ENCODE peak calls at places on chromosomes 4 and X, in four cellular contexts. I, D, G and B are unnamed samples.

GRCh38 chr4:140595065-140595464 is 26.3 kb upstream of the UCP1 start:
- DNase-seq in G (peak), D (no peak), I (no peak), B (no peak)

GRCh38 chrX:57977992-57978391 is 67.7 kb upstream of the ZXDA start:
- DNase-seq in G (peak), I (no peak), D (no peak), B (no peak)

GRCh38 chr4:17168571-17168970 is 270.1 kb upstream of the LDB2 start:
- DNase-seq in D (no peak), G (no peak), I (no peak), B (peak)

GRCh38 chr4:73222466-73223257 is 35.9 kb downstream of the ANKRD17 start:
- DNase-seq in D (peak), I (no peak), G (peak), B (peak)

GRCh38 chrX:56789518-56790070 is 60.6 kb downstream of the NBDY start:
- DNase-seq in I (no peak), G (no peak), D (no peak), B (no peak)

GRCh38 chr4:79526970-79527565 is 119.0 kb upstream of the GK2 start:
- DNase-seq in D (no peak), I (no peak), G (no peak), B (no peak)

GRCh38 chrX:130916636-130917422 is 13.8 kb upstream of the ENOX2 start:
- DNase-seq in D (no peak), G (peak), I (no peak), B (peak)

GRCh38 chr4:20043992-20044391 is 207.7 kb upstream of the SLIT2 start:
- DNase-seq in G (no peak), I (no peak), D (no peak), B (no peak)

GRCh38 chrX:55450259-55450658 is 1.7 kb upstream of the MAGEH1 start:
- DNase-seq in G (peak), D (no peak), I (no peak), B (no peak)

GRCh38 chr4:177632481-177632880 is 190.2 kb upstream of the AGA start:
- DNase-seq in D (no peak), I (no peak), G (no peak), B (no peak)

GRCh38 chr4:139552506-139552905 is 3.5 kb downstream of the SETD7 start:
- DNase-seq in D (no peak), I (no peak), G (no peak), B (no peak)

GRCh38 chrX:10048695-10049094 is 81.5 kb downstream of the CLDN34 start:
- DNase-seq in G (no peak), D (no peak), I (no peak), B (no peak)

GRCh38 chrX:152220612-152221011 is 82.2 kb upstream of the MAGEA10 start:
- DNase-seq in I (no peak), D (no peak), G (no peak), B (no peak)

GRCh38 chr4:156781852-156782251 is 189.7 kb downstream of the PDGFC start:
- DNase-seq in I (no peak), D (no peak), G (no peak), B (no peak)

GRCh38 chr4:155578726-155579385 is 87.8 kb upstream of the GUCY1A1 start:
- DNase-seq in D (no peak), G (no peak), I (no peak), B (no peak)

GRCh38 chr4:155582031-155582430 is 84.6 kb upstream of the GUCY1A1 start:
- DNase-seq in D (no peak), I (no peak), G (no peak), B (no peak)

GRCh38 chr4:155582971-155583437 is 83.6 kb upstream of the GUCY1A1 start:
- DNase-seq in G (no peak), D (no peak), I (no peak), B (no peak)

GRCh38 chr4:155573126-155573525 is 93.5 kb upstream of the GUCY1A1 start:
- DNase-seq in G (no peak), I (no peak), D (no peak), B (no peak)

DNA sequence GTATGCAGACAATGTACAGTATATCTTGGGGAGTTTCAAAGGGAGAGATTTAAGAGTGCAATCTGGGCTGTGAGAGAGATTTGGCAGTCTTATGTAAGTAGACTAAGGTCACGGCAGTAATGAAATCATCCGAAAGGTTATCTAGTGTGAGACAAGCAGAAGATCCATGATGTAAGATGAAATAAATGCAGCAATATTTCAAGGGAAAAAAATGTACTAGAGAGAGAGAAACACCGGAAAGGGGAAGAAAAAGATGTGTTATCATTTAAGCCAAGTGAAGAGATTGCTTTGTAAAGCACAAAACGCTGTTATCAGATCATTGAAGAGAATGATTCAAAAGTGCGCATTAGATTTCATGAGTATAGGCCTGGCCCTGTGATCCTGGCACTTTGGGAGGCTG is 88.4 kb upstream of the GUCY1A1 start:
- DNase-seq in G (no peak), I (no peak), D (no peak), B (no peak)
- TF ChIP-seq SUZ12 in G (no peak), I (no peak), D (no peak), B (no peak)

GRCh38 chr4:65624651-65625050 is 45.6 kb downstream of the EPHA5 start:
- DNase-seq in D (no peak), I (no peak), G (no peak), B (no peak)
- TF ChIP-seq ZNF274 in D (no peak), I (no peak), G (no peak), B (no peak)

GRCh38 chr4:1002631-1003251 is 8.7 kb upstream of the FGFRL1 start:
- DNase-seq in D (no peak), G (no peak), I (no peak), B (no peak)
- H3K4me3 ChIP-seq in D (no peak), G (no peak), I (peak), B (peak)

GRCh38 chrX:119042040-119042439 is 30.8 kb upstream of the CT47C1 start:
- DNase-seq in I (no peak), D (no peak), G (no peak), B (no peak)

GRCh38 chrX:119040432-119040831 is 32.4 kb upstream of the CT47C1 start:
- DNase-seq in D (no peak), G (no peak), I (no peak), B (no peak)

GRCh38 chrX:119042996-119043395 is 29.8 kb upstream of the CT47C1 start:
- DNase-seq in G (no peak), D (no peak), I (no peak), B (no peak)

GRCh38 chrX:119036369-119037029 is 36.3 kb upstream of the CT47C1 start:
- DNase-seq in G (no peak), D (no peak), I (no peak), B (no peak)

GRCh38 chrX:119041175-119041574 is 31.6 kb upstream of the CT47C1 start:
- DNase-seq in D (no peak), I (no peak), G (peak), B (no peak)
- TF ChIP-seq SUZ12 in D (no peak), I (no peak), G (no peak), B (no peak)